ENCODE peak calls at places on chromosomes 5 and 9, in eight cellular contexts. One of them, this sample, is unnamed.

GRCh38 chr5:65032250-65032649 is 263.5 kb downstream of the CWC27 start:
- DNase-seq in renal cortical epithelial cell: no peak
- DNase-seq in WTC11: no peak
- DNase-seq in endothelial cell: no peak
- DNase-seq in upper lobe of right lung: no peak
- DNase-seq in stimulated activated CD8-positive, alpha-beta memory T cell treated with anti-CD3 and anti-CD28 coated beads, Interleukin-2, amount 100 ng/mL, for 1 hour: no peak
- DNase-seq in NCI-H1105: no peak
- DNase-seq in nephron progenitor cell: no peak
- DNase-seq in this sample: peak; percentile 14

GRCh38 chr5:101429241-101429640 is 526.2 kb upstream of the ST8SIA4 start:
- DNase-seq in renal cortical epithelial cell: peak; percentile 44
- DNase-seq in WTC11: no peak
- DNase-seq in endothelial cell: no peak
- DNase-seq in upper lobe of right lung: no peak
- DNase-seq in stimulated activated CD8-positive, alpha-beta memory T cell treated with anti-CD3 and anti-CD28 coated beads, Interleukin-2, amount 100 ng/mL, for 1 hour: no peak
- DNase-seq in NCI-H1105: no peak
- DNase-seq in nephron progenitor cell: no peak
- DNase-seq in this sample: no peak

GRCh38 chr5:34968258-34968657 is 38.9 kb downstream of the DNAJC21 start:
- DNase-seq in renal cortical epithelial cell: no peak
- DNase-seq in WTC11: no peak
- DNase-seq in endothelial cell: no peak
- DNase-seq in upper lobe of right lung: no peak
- DNase-seq in stimulated activated CD8-positive, alpha-beta memory T cell treated with anti-CD3 and anti-CD28 coated beads, Interleukin-2, amount 100 ng/mL, for 1 hour: no peak
- DNase-seq in NCI-H1105: no peak
- DNase-seq in nephron progenitor cell: no peak
- DNase-seq in this sample: no peak

GRCh38 chr5:107980923-107981748 is 310.4 kb upstream of the EFNA5 start:
- DNase-seq in renal cortical epithelial cell: no peak
- DNase-seq in WTC11: no peak
- DNase-seq in endothelial cell: no peak
- DNase-seq in upper lobe of right lung: no peak
- DNase-seq in stimulated activated CD8-positive, alpha-beta memory T cell treated with anti-CD3 and anti-CD28 coated beads, Interleukin-2, amount 100 ng/mL, for 1 hour: no peak
- DNase-seq in NCI-H1105: no peak
- DNase-seq in nephron progenitor cell: no peak
- DNase-seq in this sample: no peak

GRCh38 chr5:122419195-122419894 is 107.3 kb downstream of the SNCAIP start:
- DNase-seq in renal cortical epithelial cell: no peak
- DNase-seq in WTC11: no peak
- DNase-seq in endothelial cell: no peak
- DNase-seq in upper lobe of right lung: no peak
- DNase-seq in stimulated activated CD8-positive, alpha-beta memory T cell treated with anti-CD3 and anti-CD28 coated beads, Interleukin-2, amount 100 ng/mL, for 1 hour: no peak
- DNase-seq in NCI-H1105: no peak
- DNase-seq in nephron progenitor cell: no peak
- DNase-seq in this sample: no peak

GRCh38 chr9:15576350-15577050 is 23.7 kb downstream of the CCDC171 start:
- DNase-seq in renal cortical epithelial cell: peak; percentile 28
- DNase-seq in WTC11: no peak
- DNase-seq in endothelial cell: no peak
- DNase-seq in upper lobe of right lung: no peak
- DNase-seq in stimulated activated CD8-positive, alpha-beta memory T cell treated with anti-CD3 and anti-CD28 coated beads, Interleukin-2, amount 100 ng/mL, for 1 hour: no peak
- DNase-seq in NCI-H1105: no peak
- DNase-seq in nephron progenitor cell: no peak
- DNase-seq in this sample: no peak

GRCh38 chr5:156826150-156826549 is 23.9 kb upstream of the PPP1R2B start:
- DNase-seq in renal cortical epithelial cell: no peak
- DNase-seq in WTC11: no peak
- DNase-seq in endothelial cell: no peak
- DNase-seq in upper lobe of right lung: no peak
- DNase-seq in stimulated activated CD8-positive, alpha-beta memory T cell treated with anti-CD3 and anti-CD28 coated beads, Interleukin-2, amount 100 ng/mL, for 1 hour: no peak
- DNase-seq in NCI-H1105: no peak
- DNase-seq in nephron progenitor cell: no peak
- DNase-seq in this sample: no peak

GRCh38 chr9:107712390-107712789 is 222.8 kb upstream of the KLF4 start:
- DNase-seq in renal cortical epithelial cell: peak; percentile 98
- DNase-seq in WTC11: no peak
- DNase-seq in endothelial cell: no peak
- DNase-seq in upper lobe of right lung: no peak
- DNase-seq in stimulated activated CD8-positive, alpha-beta memory T cell treated with anti-CD3 and anti-CD28 coated beads, Interleukin-2, amount 100 ng/mL, for 1 hour: no peak
- DNase-seq in NCI-H1105: no peak
- DNase-seq in nephron progenitor cell: no peak
- DNase-seq in this sample: peak; percentile 78

GRCh38 chr5:75512383-75513074 is 838 bp downstream of the POLK start:
- DNase-seq in renal cortical epithelial cell: no peak
- DNase-seq in WTC11: no peak
- DNase-seq in endothelial cell: no peak
- DNase-seq in upper lobe of right lung: no peak
- DNase-seq in stimulated activated CD8-positive, alpha-beta memory T cell treated with anti-CD3 and anti-CD28 coated beads, Interleukin-2, amount 100 ng/mL, for 1 hour: no peak
- DNase-seq in NCI-H1105: no peak
- DNase-seq in nephron progenitor cell: no peak
- DNase-seq in this sample: no peak

GRCh38 chr5:131825404-131826013 is 28.7 kb upstream of the FNIP1 start:
- DNase-seq in renal cortical epithelial cell: no peak
- DNase-seq in WTC11: no peak
- DNase-seq in endothelial cell: no peak
- DNase-seq in upper lobe of right lung: no peak
- DNase-seq in stimulated activated CD8-positive, alpha-beta memory T cell treated with anti-CD3 and anti-CD28 coated beads, Interleukin-2, amount 100 ng/mL, for 1 hour: no peak
- DNase-seq in NCI-H1105: no peak
- DNase-seq in nephron progenitor cell: no peak
- DNase-seq in this sample: no peak

GRCh38 chr5:8012131-8012977 is 143.4 kb downstream of the MTRR start:
- DNase-seq in renal cortical epithelial cell: no peak
- DNase-seq in WTC11: peak; percentile 69
- DNase-seq in endothelial cell: no peak
- DNase-seq in upper lobe of right lung: no peak
- DNase-seq in stimulated activated CD8-positive, alpha-beta memory T cell treated with anti-CD3 and anti-CD28 coated beads, Interleukin-2, amount 100 ng/mL, for 1 hour: no peak
- DNase-seq in NCI-H1105: no peak
- DNase-seq in nephron progenitor cell: no peak
- DNase-seq in this sample: no peak

GRCh38 chr5:27473300-27474053 is 435.1 kb upstream of the CDH9 start:
- DNase-seq in renal cortical epithelial cell: no peak
- DNase-seq in WTC11: no peak
- DNase-seq in endothelial cell: no peak
- DNase-seq in upper lobe of right lung: no peak
- DNase-seq in stimulated activated CD8-positive, alpha-beta memory T cell treated with anti-CD3 and anti-CD28 coated beads, Interleukin-2, amount 100 ng/mL, for 1 hour: no peak
- DNase-seq in NCI-H1105: no peak
- DNase-seq in nephron progenitor cell: no peak
- DNase-seq in this sample: no peak

GRCh38 chr5:139682016-139682975 is 34.1 kb downstream of the CXXC5 start:
- DNase-seq in renal cortical epithelial cell: no peak
- DNase-seq in WTC11: no peak
- DNase-seq in endothelial cell: no peak
- DNase-seq in upper lobe of right lung: no peak
- DNase-seq in stimulated activated CD8-positive, alpha-beta memory T cell treated with anti-CD3 and anti-CD28 coated beads, Interleukin-2, amount 100 ng/mL, for 1 hour: no peak
- DNase-seq in NCI-H1105: no peak
- DNase-seq in nephron progenitor cell: no peak
- DNase-seq in this sample: no peak

GRCh38 chr5:150346592-150346991 is 10.9 kb upstream of the TCOF1 start:
- DNase-seq in renal cortical epithelial cell: no peak
- DNase-seq in WTC11: no peak
- DNase-seq in endothelial cell: no peak
- DNase-seq in upper lobe of right lung: no peak
- DNase-seq in stimulated activated CD8-positive, alpha-beta memory T cell treated with anti-CD3 and anti-CD28 coated beads, Interleukin-2, amount 100 ng/mL, for 1 hour: no peak
- DNase-seq in NCI-H1105: no peak
- DNase-seq in nephron progenitor cell: no peak
- DNase-seq in this sample: no peak

GRCh38 chr5:121668635-121669034 is 183.0 kb upstream of the FTMT start:
- DNase-seq in renal cortical epithelial cell: peak; percentile 87
- DNase-seq in WTC11: no peak
- DNase-seq in endothelial cell: no peak
- DNase-seq in upper lobe of right lung: no peak
- DNase-seq in stimulated activated CD8-positive, alpha-beta memory T cell treated with anti-CD3 and anti-CD28 coated beads, Interleukin-2, amount 100 ng/mL, for 1 hour: no peak
- DNase-seq in NCI-H1105: no peak
- DNase-seq in nephron progenitor cell: no peak
- DNase-seq in this sample: no peak

GRCh38 chr5:3659907-3660306 is 64.3 kb downstream of the IRX1 start:
- DNase-seq in renal cortical epithelial cell: no peak
- DNase-seq in WTC11: no peak
- DNase-seq in endothelial cell: no peak
- DNase-seq in upper lobe of right lung: no peak
- DNase-seq in stimulated activated CD8-positive, alpha-beta memory T cell treated with anti-CD3 and anti-CD28 coated beads, Interleukin-2, amount 100 ng/mL, for 1 hour: no peak
- DNase-seq in NCI-H1105: no peak
- DNase-seq in nephron progenitor cell: no peak
- DNase-seq in this sample: no peak

GRCh38 chr9:95078934-95079333 is 238.6 kb downstream of the FANCC start:
- DNase-seq in renal cortical epithelial cell: no peak
- DNase-seq in WTC11: peak; percentile 44
- DNase-seq in endothelial cell: no peak
- DNase-seq in upper lobe of right lung: peak; percentile 83
- DNase-seq in stimulated activated CD8-positive, alpha-beta memory T cell treated with anti-CD3 and anti-CD28 coated beads, Interleukin-2, amount 100 ng/mL, for 1 hour: no peak
- DNase-seq in NCI-H1105: no peak
- DNase-seq in nephron progenitor cell: no peak
- DNase-seq in this sample: no peak